ENCODE peak calls at places on chromosomes 3 and 15, in ten cellular contexts. Y, Q, I, O, S, J, T, E, G and K are unnamed samples.

GRCh38 chr3:105526349-105527111 is 159.8 kb downstream of the ALCAM start:
- DNase-seq in Y (no peak), Q (no peak), I (no peak), O (no peak), S (no peak), J (no peak), T (no peak), E (no peak), G (no peak), K (no peak)

GRCh38 chr3:12879191-12879815 is 37.9 kb upstream of the RPL32 start:
- DNase-seq in Y (no peak), Q (no peak), I (no peak), O (no peak), S (no peak), J (no peak), T (no peak), E (no peak), G (no peak), K (no peak)

GRCh38 chr15:71338827-71339542 is 223.7 kb downstream of the THSD4 start:
- DNase-seq in Y (no peak), Q (no peak), I (no peak), O (no peak), S (no peak), J (no peak), T (no peak), E (no peak), G (no peak), K (no peak)

GRCh38 chr15:39597751-39598185 is 16.9 kb downstream of the THBS1 start:
- DNase-seq in Y (no peak), Q (no peak), I (no peak), O (no peak), S (no peak), J (no peak), T (peak), E (no peak), G (no peak), K (no peak)

GRCh38 chr15:45112143-45112591 is 1.8 kb downstream of the DUOX2 start:
- DNase-seq in Y (no peak), Q (no peak), I (no peak), O (no peak), S (no peak), J (no peak), T (no peak), E (no peak), G (no peak), K (no peak)

GRCh38 chr3:150951923-150952322 is 20.6 kb downstream of the CLRN1 start:
- DNase-seq in Y (no peak), Q (no peak), I (no peak), O (no peak), S (no peak), J (no peak), T (no peak), E (no peak), G (no peak), K (no peak)

GRCh38 chr15:63038926-63039673 is 3.4 kb upstream of the TPM1 start:
- DNase-seq in Y (no peak), Q (no peak), I (no peak), O (no peak), S (no peak), J (no peak), T (no peak), E (no peak), G (no peak), K (no peak)

GRCh38 chr3:102441832-102442231 is 7.0 kb downstream of the ZPLD1 start:
- DNase-seq in Y (no peak), Q (no peak), I (no peak), O (no peak), S (no peak), J (no peak), T (no peak), E (no peak), G (no peak), K (no peak)

GRCh38 chr3:129310612-129311011 is 31.9 kb downstream of the HMCES start:
- DNase-seq in Y (no peak), Q (no peak), I (no peak), O (no peak), S (no peak), J (no peak), T (no peak), E (no peak), G (no peak), K (no peak)

GRCh38 chr15:75842722-75843617 is at the start of gene UBE2Q2:
- DNase-seq in Y (peak), Q (peak), I (peak), O (no peak), S (peak), J (peak), T (peak), E (peak), G (peak), K (no peak)

GRCh38 chr3:193974591-193974990 is 161.4 kb upstream of the HES1 start:
- DNase-seq in Y (no peak), Q (no peak), I (no peak), O (no peak), S (no peak), J (no peak), T (no peak), E (no peak), G (no peak), K (no peak)

GRCh38 chr3:195892355-195893120 is 15.8 kb downstream of the TNK2 start:
- DNase-seq in Y (peak), Q (no peak), I (no peak), O (no peak), S (peak), J (no peak), T (peak), E (peak), G (no peak), K (no peak)

GRCh38 chr15:91522609-91523332 is 330.7 kb upstream of the SLCO3A1 start:
- DNase-seq in Y (no peak), Q (no peak), I (no peak), O (no peak), S (no peak), J (no peak), T (no peak), E (no peak), G (no peak), K (no peak)

GRCh38 chr15:40343512-40343911 is 2.8 kb upstream of the CCDC9B start:
- DNase-seq in Y (no peak), Q (no peak), I (no peak), O (no peak), S (peak), J (no peak), T (peak), E (no peak), G (no peak), K (no peak)

GRCh38 chr3:43094381-43094780 is 11.5 kb downstream of the POMGNT2 start:
- DNase-seq in Y (no peak), Q (no peak), I (no peak), O (no peak), S (no peak), J (no peak), T (no peak), E (no peak), G (no peak), K (no peak)

GRCh38 chr3:38119802-38120689 is 16.9 kb downstream of the ACAA1 start:
- DNase-seq in Y (peak), Q (peak), I (no peak), O (no peak), S (no peak), J (no peak), T (no peak), E (no peak), G (peak), K (no peak)
- TF ChIP-seq POLR2AphosphoS5 in Y (no peak), Q (no peak), I (no peak), O (no peak), S (peak), J (no peak), T (no peak), E (no peak), G (peak), K (no peak)

GRCh38 chr3:24365168-24365567 is 129.5 kb downstream of the THRB start:
- DNase-seq in Y (no peak), Q (peak), I (peak), O (peak), S (peak), J (peak), T (peak), E (peak), G (no peak), K (no peak)

GRCh38 chr3:24361661-24362060 is 133.0 kb downstream of the THRB start:
- DNase-seq in Y (no peak), Q (no peak), I (no peak), O (no peak), S (no peak), J (no peak), T (no peak), E (no peak), G (no peak), K (no peak)

GRCh38 chr3:24364359-24364758 is 130.3 kb downstream of the THRB start:
- DNase-seq in Y (no peak), Q (no peak), I (no peak), O (no peak), S (no peak), J (no peak), T (no peak), E (no peak), G (no peak), K (no peak)

GRCh38 chr3:24360946-24361345 is 133.7 kb downstream of the THRB start:
- DNase-seq in Y (no peak), Q (no peak), I (no peak), O (no peak), S (no peak), J (no peak), T (no peak), E (no peak), G (no peak), K (no peak)

GRCh38 chr3:24363242-24363641 is 131.4 kb downstream of the THRB start:
- DNase-seq in Y (no peak), Q (no peak), I (peak), O (no peak), S (peak), J (peak), T (no peak), E (no peak), G (no peak), K (no peak)
- TF ChIP-seq POLR2A in Y (no peak), Q (no peak), I (no peak), O (no peak), S (no peak), J (no peak), T (no peak), E (no peak), G (no peak), K (no peak)

GRCh38 chr3:56776551-56776950 is 25.2 kb downstream of the ARHGEF3 start:
- DNase-seq in Y (no peak), Q (no peak), I (no peak), O (no peak), S (no peak), J (no peak), T (no peak), E (no peak), G (no peak), K (no peak)

GRCh38 chr3:56778904-56779303 is 22.8 kb downstream of the ARHGEF3 start:
- DNase-seq in Y (no peak), Q (no peak), I (no peak), O (no peak), S (no peak), J (no peak), T (no peak), E (no peak), G (no peak), K (no peak)

GRCh38 chr3:56775356-56775914 is 26.3 kb downstream of the ARHGEF3 start:
- DNase-seq in Y (peak), Q (no peak), I (no peak), O (no peak), S (no peak), J (no peak), T (no peak), E (no peak), G (no peak), K (no peak)

GRCh38 chr3:56773588-56774330 is 28.0 kb downstream of the ARHGEF3 start:
- DNase-seq in Y (no peak), Q (no peak), I (no peak), O (no peak), S (no peak), J (no peak), T (no peak), E (no peak), G (no peak), K (no peak)

GRCh38 chr3:56775931-56776461 is 25.8 kb downstream of the ARHGEF3 start:
- DNase-seq in Y (no peak), Q (no peak), I (no peak), O (no peak), S (no peak), J (no peak), T (no peak), E (no peak), G (no peak), K (no peak)
- TF ChIP-seq POLR2AphosphoS5 in Y (no peak), Q (no peak), I (no peak), O (no peak), S (no peak), J (no peak), T (no peak), E (no peak), G (no peak), K (no peak)

GRCh38 chr15:43777293-43777819 is 590 bp upstream of the ELL3 start:
- DNase-seq in Y (peak), Q (peak), I (peak), O (peak), S (peak), J (peak), T (peak), E (peak), G (peak), K (no peak)
- TF ChIP-seq POLR2A in Y (no peak), Q (no peak), I (peak), O (peak), S (peak), J (no peak), T (no peak), E (no peak), G (no peak), K (no peak)

DNA sequence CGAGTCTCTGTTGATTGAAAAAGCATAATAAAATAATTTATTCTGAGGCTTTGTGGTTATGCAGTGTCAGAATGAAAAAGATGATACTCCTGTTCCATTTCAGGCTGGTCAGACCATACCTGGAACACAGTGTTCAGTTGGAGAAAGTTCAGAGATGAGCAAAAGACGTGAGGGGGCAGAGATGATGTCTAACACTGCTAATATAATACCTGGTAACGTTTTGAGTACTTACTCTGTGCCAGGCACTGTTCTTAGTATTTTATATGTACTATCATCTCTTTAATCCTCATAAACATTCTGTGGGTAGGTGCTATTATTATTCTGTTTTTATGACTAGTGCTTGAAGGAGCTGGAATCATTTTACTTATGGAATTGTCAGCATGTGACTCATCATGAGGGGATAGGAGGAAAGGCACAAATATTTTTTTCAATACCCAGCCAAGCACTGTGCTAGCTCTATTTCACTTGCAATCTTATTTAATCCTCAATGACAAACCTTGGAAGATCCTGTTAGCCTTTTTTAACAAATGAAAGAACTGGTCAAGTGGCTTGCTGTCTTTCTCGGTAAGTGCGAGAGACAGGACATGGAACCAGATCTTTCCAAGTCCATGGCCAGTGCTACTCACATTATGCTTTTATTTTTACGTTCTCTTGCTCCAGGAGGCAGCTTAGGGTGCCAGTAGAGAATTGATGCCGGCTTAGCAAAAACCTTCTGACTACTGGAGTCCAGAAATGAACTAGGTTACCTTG is 31.9 kb downstream of the IQGAP1 start:
- DNase-seq in Y (no peak), Q (no peak), I (no peak), O (no peak), S (no peak), J (no peak), T (peak), E (no peak), G (no peak), K (no peak)
- TF ChIP-seq POLR2AphosphoS5 in Y (peak), Q (no peak), I (peak), O (no peak), S (no peak), J (no peak), T (no peak), E (peak), G (no peak), K (no peak)

GRCh38 chr3:9945358-9945757 is 6.8 kb downstream of the PRRT3 start:
- DNase-seq in Y (no peak), Q (no peak), I (no peak), O (no peak), S (no peak), J (no peak), T (no peak), E (no peak), G (no peak), K (no peak)

GRCh38 chr3:9947025-9947995 is 4.9 kb downstream of the PRRT3 start:
- DNase-seq in Y (peak), Q (peak), I (peak), O (peak), S (peak), J (peak), T (peak), E (peak), G (peak), K (no peak)

GRCh38 chr3:9944271-9944670 is 7.9 kb downstream of the PRRT3 start:
- DNase-seq in Y (no peak), Q (no peak), I (no peak), O (no peak), S (no peak), J (no peak), T (no peak), E (no peak), G (no peak), K (no peak)

GRCh38 chr3:9948586-9948985 is 3.6 kb downstream of the PRRT3 start:
- DNase-seq in Y (no peak), Q (no peak), I (no peak), O (no peak), S (no peak), J (no peak), T (no peak), E (no peak), G (no peak), K (no peak)

DNA sequence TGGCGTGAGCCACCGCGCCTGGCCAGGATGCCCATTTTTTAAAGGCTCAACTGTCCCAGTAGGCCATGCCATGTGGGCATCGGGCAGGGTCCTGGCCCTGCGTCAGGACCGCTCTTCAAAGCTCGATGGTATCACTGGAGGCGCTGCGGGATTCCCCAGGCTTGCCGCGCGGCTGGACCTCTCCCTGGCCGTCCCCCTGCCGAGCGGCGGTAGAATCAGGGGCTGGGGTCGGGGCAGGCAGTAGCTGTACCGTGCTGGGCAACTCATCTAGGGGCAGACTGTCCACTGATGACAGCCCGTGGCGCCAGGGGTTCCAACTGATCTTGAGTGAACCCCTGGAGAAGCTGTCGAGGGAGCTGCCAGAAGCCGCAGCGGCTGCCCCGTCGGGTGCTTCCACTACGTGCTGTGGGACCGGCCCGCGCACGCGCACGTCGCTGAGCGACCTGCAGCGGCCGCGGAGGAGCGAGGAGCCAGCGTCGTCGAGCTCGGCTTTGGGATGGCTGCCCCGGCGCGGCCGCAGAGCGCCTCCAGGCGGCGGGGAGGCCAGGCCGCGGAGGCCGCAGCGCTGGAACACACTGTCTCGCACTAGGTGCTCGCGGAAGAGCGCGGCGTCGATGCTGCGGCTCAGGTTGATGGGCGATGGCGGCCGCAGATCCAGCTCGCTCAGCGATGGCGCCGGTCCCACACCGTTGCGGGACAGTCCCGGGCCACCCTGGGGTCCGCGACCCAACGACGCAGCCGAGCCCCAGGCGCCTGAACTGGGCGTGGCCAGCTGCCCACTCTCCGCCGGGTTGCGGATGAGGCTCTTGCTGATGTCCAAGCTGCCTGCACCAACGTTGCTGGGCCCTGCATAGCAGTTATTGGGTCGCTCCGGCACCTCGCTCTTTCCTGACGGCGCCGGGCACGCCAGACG is 5.8 kb downstream of the PRRT3 start:
- DNase-seq in Y (peak), Q (peak), I (peak), O (peak), S (peak), J (peak), T (peak), E (peak), G (peak), K (no peak)
- TF ChIP-seq POLR2A in Y (peak), Q (no peak), I (peak), O (peak), S (no peak), J (no peak), T (peak), E (peak), G (no peak), K (peak)

GRCh38 chr15:60565407-60565806 is 86.5 kb upstream of the ICE2 start:
- DNase-seq in Y (no peak), Q (no peak), I (no peak), O (no peak), S (no peak), J (no peak), T (no peak), E (no peak), G (no peak), K (no peak)

GRCh38 chr15:60570936-60571530 is 92.1 kb upstream of the ICE2 start:
- DNase-seq in Y (no peak), Q (no peak), I (no peak), O (no peak), S (no peak), J (no peak), T (no peak), E (no peak), G (no peak), K (no peak)

GRCh38 chr15:60568883-60569495 is 90.0 kb upstream of the ICE2 start:
- DNase-seq in Y (no peak), Q (no peak), I (no peak), O (no peak), S (no peak), J (no peak), T (no peak), E (no peak), G (no peak), K (no peak)

GRCh38 chr15:60569596-60569995 is 90.7 kb upstream of the ICE2 start:
- DNase-seq in Y (no peak), Q (no peak), I (no peak), O (no peak), S (no peak), J (no peak), T (no peak), E (no peak), G (no peak), K (no peak)

DNA sequence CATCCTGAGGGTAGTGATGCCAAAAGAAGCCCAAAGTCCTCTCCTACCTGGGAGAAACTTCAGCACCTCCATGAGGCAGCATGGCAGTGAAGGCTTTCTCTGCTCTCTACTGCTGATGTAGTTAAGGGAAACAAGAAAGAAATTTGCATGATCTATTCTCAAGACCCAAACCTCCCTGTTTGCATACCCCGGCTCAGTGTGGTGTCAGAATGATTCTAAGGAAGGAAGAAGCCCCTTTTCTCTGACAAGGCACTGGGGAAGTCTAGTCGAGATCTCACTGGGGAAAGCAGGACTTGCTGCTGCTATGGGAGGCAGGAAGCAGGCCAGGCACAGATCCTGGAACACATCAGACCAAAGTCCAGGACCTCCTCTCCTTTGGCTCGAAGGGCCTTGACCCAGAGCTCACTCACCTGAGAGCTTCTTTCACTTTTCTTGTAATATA is 89.4 kb upstream of the ICE2 start:
- DNase-seq in Y (no peak), Q (no peak), I (no peak), O (no peak), S (no peak), J (no peak), T (no peak), E (peak), G (no peak), K (no peak)
- TF ChIP-seq POLR2AphosphoS5 in Y (no peak), Q (no peak), I (no peak), O (no peak), S (no peak), J (no peak), T (no peak), E (no peak), G (no peak), K (no peak)

GRCh38 chr3:69084668-69085542 is at the start of gene ARL6IP5:
- DNase-seq in Y (peak), Q (peak), I (peak), O (peak), S (peak), J (peak), T (peak), E (peak), G (peak), K (no peak)
- TF ChIP-seq POLR2A in Y (peak), Q (no peak), I (peak), O (no peak), S (peak), J (peak), T (peak), E (peak), G (peak), K (no peak)

GRCh38 chr3:138329984-138330293 is 288 bp upstream of the NME9 start:
- DNase-seq in Y (no peak), Q (no peak), I (no peak), O (no peak), S (no peak), J (no peak), T (no peak), E (no peak), G (no peak), K (no peak)
- TF ChIP-seq POLR2AphosphoS5 in Y (no peak), Q (no peak), I (no peak), O (no peak), S (no peak), J (no peak), T (no peak), E (no peak), G (no peak), K (no peak)